ENCODE peak calls at places on chromosomes 12 and 14, in six cellular contexts. B, E, A, J, Q and H are unnamed samples.

GRCh38 chr12:49888461-49889151 is 15.1 kb downstream of the FAIM2 start:
- DNase-seq in B (no peak), E (no peak), A (no peak), J (no peak), Q (peak; percentile 73), H (no peak)

GRCh38 chr14:69312608-69313007 is 52.6 kb downstream of the GALNT16 start:
- DNase-seq in B (no peak), E (no peak), A (no peak), J (no peak), Q (no peak), H (no peak)

GRCh38 chr12:112380663-112381420 is 1.4 kb downstream of the HECTD4 start:
- DNase-seq in B (peak; percentile 44), E (no peak), A (no peak), J (no peak), Q (no peak), H (no peak)

GRCh38 chr14:93332032-93332852 is 594 bp downstream of the BTBD7 start:
- DNase-seq in B (no peak), E (peak; percentile 40), A (no peak), J (peak; percentile 45), Q (peak; percentile 74), H (peak; percentile 55)

GRCh38 chr14:38252066-38252710 is 3.7 kb downstream of the CLEC14A start:
- DNase-seq in B (no peak), E (no peak), A (no peak), J (no peak), Q (no peak), H (no peak)

GRCh38 chr14:68395585-68395984 is 397.3 kb downstream of the ZFP36L1 start:
- DNase-seq in B (peak; percentile 86), E (no peak), A (no peak), J (no peak), Q (no peak), H (peak; percentile 82)

GRCh38 chr12:5076761-5077160 is 33.1 kb downstream of the KCNA5 start:
- DNase-seq in B (no peak), E (no peak), A (no peak), J (peak; percentile 33), Q (no peak), H (no peak)

GRCh38 chr12:54306925-54307731 is 6.3 kb upstream of the NFE2 start:
- DNase-seq in B (peak; percentile 79), E (no peak), A (no peak), J (peak; percentile 59), Q (peak; percentile 93), H (no peak)

GRCh38 chr14:73240816-73241480 is 3.6 kb downstream of the PAPLN start:
- DNase-seq in B (no peak), E (peak; percentile 49), A (no peak), J (no peak), Q (no peak), H (no peak)

GRCh38 chr12:26195641-26196423 is 459 bp downstream of the SSPN start:
- DNase-seq in B (peak; percentile 71), E (peak; percentile 23), A (peak; percentile 62), J (peak; percentile 51), Q (peak; percentile 44), H (peak; percentile 78)

GRCh38 chr12:8698132-8698829 is 490 bp downstream of the RIMKLB start:
- DNase-seq in B (no peak), E (peak; percentile 70), A (no peak), J (peak; percentile 58), Q (peak; percentile 62), H (peak; percentile 46)

GRCh38 chr12:87952223-87952622 is 77.0 kb downstream of the C12orf50 start:
- DNase-seq in B (no peak), E (no peak), A (no peak), J (no peak), Q (no peak), H (no peak)

GRCh38 chr14:86057018-86057667 is 527.2 kb downstream of the FLRT2 start:
- DNase-seq in B (no peak), E (no peak), A (no peak), J (no peak), Q (no peak), H (no peak)

GRCh38 chr12:6084261-6084968 is 40.1 kb downstream of the VWF start:
- DNase-seq in B (no peak), E (no peak), A (no peak), J (no peak), Q (no peak), H (no peak)

GRCh38 chr12:111445311-111446043 is 39.8 kb downstream of the SH2B3 start:
- DNase-seq in B (peak; percentile 56), E (no peak), A (no peak), J (no peak), Q (peak; percentile 24), H (no peak)

GRCh38 chr12:43277630-43278267 is 274.3 kb downstream of the ADAMTS20 start:
- DNase-seq in B (no peak), E (no peak), A (peak; percentile 10), J (no peak), Q (no peak), H (no peak)

DNA sequence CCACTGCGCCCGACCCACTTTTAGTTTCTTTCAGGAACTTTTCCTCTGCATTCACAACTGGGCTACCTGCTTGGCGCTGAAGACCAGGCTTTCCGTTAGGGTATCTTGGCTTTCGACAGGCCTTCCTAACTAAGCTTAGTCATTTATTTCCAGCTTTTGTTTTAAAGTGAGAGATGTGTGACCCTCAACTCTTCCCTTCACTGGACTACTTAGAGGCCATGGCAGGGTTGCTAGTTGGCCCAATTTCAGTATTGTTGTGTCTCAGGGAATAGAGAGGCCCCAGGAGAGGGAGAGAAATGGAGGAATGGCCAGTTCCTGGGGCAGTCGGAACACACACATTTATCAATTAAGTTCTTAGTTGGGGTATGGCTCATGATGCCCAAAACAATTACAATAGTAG is 10.4 kb downstream of the MTA1 start:
- DNase-seq in B (no peak), E (no peak), A (no peak), J (no peak), Q (no peak), H (no peak)
- H3K36me3 ChIP-seq in B (no peaks in the 10 kb centered on the region), E (no peaks in the 10 kb centered on the region), A (no peaks in the 10 kb centered on the region), J (peaks cover 6% of the 10 kb centered on the region), Q (peaks cover 43% of the 10 kb centered on the region), H (no peaks in the 10 kb centered on the region)

GRCh38 chr12:12397184-12397583 is 40.3 kb downstream of the BORCS5 start:
- DNase-seq in B (no peak), E (no peak), A (no peak), J (no peak), Q (no peak), H (no peak)

GRCh38 chr12:12399161-12399560 is 42.3 kb downstream of the BORCS5 start:
- DNase-seq in B (no peak), E (no peak), A (no peak), J (no peak), Q (no peak), H (no peak)

GRCh38 chr12:12399906-12400305 is 43.0 kb downstream of the BORCS5 start:
- DNase-seq in B (no peak), E (no peak), A (no peak), J (no peak), Q (no peak), H (no peak)

GRCh38 chr12:12396727-12397126 is 39.8 kb downstream of the BORCS5 start:
- DNase-seq in B (no peak), E (no peak), A (no peak), J (no peak), Q (no peak), H (no peak)

DNA sequence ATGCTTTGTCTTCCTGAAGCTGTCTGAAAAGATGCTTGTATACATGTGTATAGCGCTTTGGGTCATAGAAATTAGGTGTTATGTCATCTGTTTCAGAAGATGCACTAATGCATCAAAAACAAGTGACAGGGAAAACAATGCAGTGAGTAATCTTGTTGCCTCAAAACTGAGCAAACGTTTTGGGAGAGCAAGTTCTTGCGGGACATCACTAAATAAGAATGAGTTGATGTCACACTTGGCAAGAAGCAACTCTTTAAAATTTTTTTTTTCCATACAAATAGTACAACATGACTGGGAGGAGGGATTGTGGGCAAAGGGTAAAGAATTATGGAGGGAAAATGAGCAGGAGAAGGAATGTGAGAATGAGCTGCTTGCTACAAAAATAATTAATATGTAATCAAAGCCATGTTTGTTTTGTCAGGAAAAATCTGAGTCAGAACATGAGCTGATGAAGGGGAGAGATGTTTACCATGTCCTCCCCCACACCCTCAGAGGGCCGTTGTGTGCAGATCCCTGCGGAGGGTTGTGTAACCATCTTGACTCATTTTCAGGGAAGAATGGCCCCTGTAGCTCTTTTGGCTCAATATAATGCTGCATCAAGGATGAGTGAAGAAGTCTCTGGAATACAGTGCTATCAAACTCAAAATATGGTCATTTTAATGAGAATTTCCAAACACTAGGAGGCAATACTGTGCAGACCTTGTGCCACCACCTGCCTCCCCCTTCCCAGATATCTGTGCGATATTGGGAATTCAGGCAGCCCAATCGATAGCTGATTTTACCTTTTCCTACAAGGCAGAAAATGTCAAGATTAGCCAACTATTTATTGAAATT is 41.4 kb downstream of the BORCS5 start:
- DNase-seq in B (peak; percentile 84), E (no peak), A (peak; percentile 87), J (peak; percentile 48), Q (no peak), H (peak; percentile 77)
- TF ChIP-seq CTCF in B (peak; percentile 32), E (no peak), A (peak; percentile 15), J (no peak), Q (no peak), H (no peak)

DNA sequence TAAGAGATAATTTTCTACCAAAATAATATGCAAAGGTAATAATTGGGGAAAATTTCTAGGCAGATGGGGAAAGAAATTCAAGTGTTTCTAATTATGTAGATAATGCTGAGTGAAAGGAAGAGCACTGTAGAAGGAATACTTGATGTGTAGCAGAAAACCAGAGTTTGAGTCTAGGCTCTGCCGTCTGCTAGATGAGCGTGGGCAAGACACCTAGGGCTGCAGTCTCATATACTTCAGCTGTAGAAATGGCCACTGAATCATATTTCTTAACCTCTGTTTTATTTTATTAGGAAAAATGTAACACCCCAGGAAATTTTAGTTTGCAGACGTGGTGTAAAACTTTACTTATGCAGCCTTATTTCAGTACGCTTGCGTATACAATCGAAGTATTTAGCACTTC is 59.8 kb upstream of the SLC38A2 start:
- DNase-seq in B (no peak), E (no peak), A (peak; percentile 43), J (no peak), Q (no peak), H (no peak)
- H3K27ac ChIP-seq in B (peak overlapping the region; percentile 66), E (no peak overlapping the region), A (peak overlapping the region; percentile 99), J (peak overlapping the region; percentile 49), Q (no peak overlapping the region), H (peak overlapping the region; percentile 87)

GRCh38 chr12:128806573-128806972 is 17.2 kb downstream of the SLC15A4 start:
- DNase-seq in B (no peak), E (no peak), A (no peak), J (no peak), Q (no peak), H (no peak)

GRCh38 chr12:128807161-128807724 is 16.5 kb downstream of the SLC15A4 start:
- DNase-seq in B (no peak), E (no peak), A (no peak), J (no peak), Q (no peak), H (peak; percentile 54)

GRCh38 chr12:128811806-128812205 is 12.0 kb downstream of the SLC15A4 start:
- DNase-seq in B (no peak), E (no peak), A (no peak), J (no peak), Q (no peak), H (no peak)

GRCh38 chr12:128810182-128811127 is 13.3 kb downstream of the SLC15A4 start:
- DNase-seq in B (peak; percentile 83), E (no peak), A (no peak), J (peak; percentile 72), Q (peak; percentile 38), H (no peak)

DNA sequence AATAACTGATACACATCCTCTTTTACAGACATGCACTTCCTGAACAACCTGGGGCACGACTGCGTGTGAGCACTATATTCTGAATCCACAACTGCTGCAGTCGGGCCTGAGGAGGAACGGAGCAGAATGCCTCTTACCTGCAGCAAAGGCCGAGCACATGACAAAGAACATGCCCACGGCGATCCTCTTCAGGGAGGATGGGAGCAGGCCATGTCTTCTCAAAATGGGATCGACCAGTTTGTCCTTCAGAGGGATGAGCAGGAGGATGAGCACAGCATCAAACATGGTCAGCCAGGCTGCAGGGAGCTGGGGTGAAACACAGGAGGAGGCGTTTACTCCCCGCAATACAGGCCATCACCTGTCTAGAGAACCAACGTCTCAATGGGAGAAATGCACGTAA is 15.1 kb downstream of the SLC15A4 start:
- DNase-seq in B (no peak), E (no peak), A (no peak), J (no peak), Q (peak; percentile 7), H (no peak)
- H3K36me3 ChIP-seq in B (peaks cover 30% of the 10 kb centered on the region), E (no peaks in the 10 kb centered on the region), A (peaks cover 14% of the 10 kb centered on the region), J (no peaks in the 10 kb centered on the region), Q (peaks cover 62% of the 10 kb centered on the region), H (no peaks in the 10 kb centered on the region)